ENCODE peak calls at places on chromosomes 4 and X, in seven cellular contexts. One of them, this sample, is unnamed.

GRCh38 chr4:16090306-16090705 is 6.5 kb upstream of the PROM1 start:
- DNase-seq in NCI-H510A treated with DMSO at 0.1 percent for 48 hours: no peak
- DNase-seq in astrocyte of the hippocampus: no peak
- DNase-seq in cerebellar cortex: no peak
- DNase-seq in pons: no peak
- DNase-seq in COR-L47: no peak
- DNase-seq in coronary artery: no peak
- DNase-seq in this sample: no peak

GRCh38 chr4:170035231-170035630 is 9.0 kb upstream of the MFAP3L start:
- DNase-seq in cerebellar cortex: no peak
- DNase-seq in pons: no peak
- DNase-seq in astrocyte of the hippocampus: no peak
- DNase-seq in NCI-H510A treated with DMSO at 0.1 percent for 48 hours: no peak
- DNase-seq in coronary artery: no peak
- DNase-seq in COR-L47: no peak
- DNase-seq in this sample: no peak

GRCh38 chr4:41177016-41177415 is 37.3 kb downstream of the APBB2 start:
- DNase-seq in cerebellar cortex: no peak
- DNase-seq in coronary artery: no peak
- DNase-seq in COR-L47: no peak
- DNase-seq in pons: peak
- DNase-seq in NCI-H510A treated with DMSO at 0.1 percent for 48 hours: no peak
- DNase-seq in astrocyte of the hippocampus: peak
- DNase-seq in this sample: peak

GRCh38 chrX:118373538-118373937 is 27.6 kb downstream of the WDR44 start:
- DNase-seq in coronary artery: no peak
- DNase-seq in astrocyte of the hippocampus: no peak
- DNase-seq in pons: no peak
- DNase-seq in NCI-H510A treated with DMSO at 0.1 percent for 48 hours: no peak
- DNase-seq in cerebellar cortex: no peak
- DNase-seq in COR-L47: peak
- DNase-seq in this sample: no peak

GRCh38 chrX:13791559-13791958 is 25.3 kb downstream of the GPM6B start:
- DNase-seq in coronary artery: no peak
- DNase-seq in COR-L47: peak
- DNase-seq in NCI-H510A treated with DMSO at 0.1 percent for 48 hours: no peak
- DNase-seq in cerebellar cortex: no peak
- DNase-seq in pons: peak
- DNase-seq in astrocyte of the hippocampus: peak
- DNase-seq in this sample: no peak

GRCh38 chr4:69829678-69830077 is 30.3 kb downstream of the SULT1E1 start:
- DNase-seq in cerebellar cortex: no peak
- DNase-seq in astrocyte of the hippocampus: no peak
- DNase-seq in pons: no peak
- DNase-seq in COR-L47: no peak
- DNase-seq in coronary artery: no peak
- DNase-seq in NCI-H510A treated with DMSO at 0.1 percent for 48 hours: no peak
- DNase-seq in this sample: no peak

GRCh38 chrX:40468033-40468979 is 112.5 kb upstream of the ATP6AP2 start:
- DNase-seq in COR-L47: peak
- DNase-seq in pons: peak
- DNase-seq in NCI-H510A treated with DMSO at 0.1 percent for 48 hours: peak
- DNase-seq in coronary artery: no peak
- DNase-seq in astrocyte of the hippocampus: peak
- DNase-seq in cerebellar cortex: peak
- DNase-seq in this sample: peak

GRCh38 chr4:80209302-80209701 is 12.0 kb downstream of the PRDM8 start:
- DNase-seq in cerebellar cortex: no peak
- DNase-seq in astrocyte of the hippocampus: no peak
- DNase-seq in NCI-H510A treated with DMSO at 0.1 percent for 48 hours: no peak
- DNase-seq in COR-L47: no peak
- DNase-seq in pons: no peak
- DNase-seq in coronary artery: no peak
- DNase-seq in this sample: no peak

GRCh38 chrX:120299928-120300327 is 11.3 kb downstream of the TMEM255A start:
- DNase-seq in coronary artery: no peak
- DNase-seq in COR-L47: no peak
- DNase-seq in astrocyte of the hippocampus: no peak
- DNase-seq in NCI-H510A treated with DMSO at 0.1 percent for 48 hours: no peak
- DNase-seq in pons: no peak
- DNase-seq in cerebellar cortex: no peak
- DNase-seq in this sample: no peak

GRCh38 chr4:1321946-1322650 is 24.9 kb upstream of the UVSSA start:
- DNase-seq in astrocyte of the hippocampus: no peak
- DNase-seq in pons: no peak
- DNase-seq in coronary artery: no peak
- DNase-seq in COR-L47: no peak
- DNase-seq in NCI-H510A treated with DMSO at 0.1 percent for 48 hours: no peak
- DNase-seq in cerebellar cortex: no peak
- DNase-seq in this sample: no peak

GRCh38 chrX:21700967-21701366 is 42.8 kb upstream of the KLHL34 start:
- DNase-seq in astrocyte of the hippocampus: no peak
- DNase-seq in pons: no peak
- DNase-seq in coronary artery: no peak
- DNase-seq in COR-L47: no peak
- DNase-seq in cerebellar cortex: no peak
- DNase-seq in NCI-H510A treated with DMSO at 0.1 percent for 48 hours: no peak
- DNase-seq in this sample: no peak

GRCh38 chr4:1945492-1945891 is 63.3 kb downstream of the NELFA start:
- DNase-seq in coronary artery: no peak
- DNase-seq in astrocyte of the hippocampus: peak
- DNase-seq in COR-L47: no peak
- DNase-seq in pons: peak
- DNase-seq in NCI-H510A treated with DMSO at 0.1 percent for 48 hours: no peak
- DNase-seq in cerebellar cortex: no peak
- DNase-seq in this sample: no peak

GRCh38 chr4:64174247-64174882 is 234.9 kb downstream of the TECRL start:
- DNase-seq in pons: no peak
- DNase-seq in coronary artery: no peak
- DNase-seq in cerebellar cortex: no peak
- DNase-seq in NCI-H510A treated with DMSO at 0.1 percent for 48 hours: no peak
- DNase-seq in astrocyte of the hippocampus: no peak
- DNase-seq in COR-L47: no peak
- DNase-seq in this sample: no peak

GRCh38 chrX:121581885-121582284 is 534.5 kb downstream of the GLUD2 start:
- DNase-seq in pons: no peak
- DNase-seq in astrocyte of the hippocampus: no peak
- DNase-seq in NCI-H510A treated with DMSO at 0.1 percent for 48 hours: no peak
- DNase-seq in COR-L47: no peak
- DNase-seq in coronary artery: no peak
- DNase-seq in cerebellar cortex: no peak
- DNase-seq in this sample: no peak

GRCh38 chrX:38649227-38649626 is 87.9 kb downstream of the TSPAN7 start:
- DNase-seq in NCI-H510A treated with DMSO at 0.1 percent for 48 hours: no peak
- DNase-seq in COR-L47: no peak
- DNase-seq in pons: no peak
- DNase-seq in astrocyte of the hippocampus: no peak
- DNase-seq in cerebellar cortex: no peak
- DNase-seq in coronary artery: no peak
- DNase-seq in this sample: no peak

GRCh38 chr4:37737456-37737855 is 51.3 kb upstream of the RELL1 start:
- DNase-seq in cerebellar cortex: no peak
- DNase-seq in COR-L47: no peak
- DNase-seq in pons: no peak
- DNase-seq in coronary artery: no peak
- DNase-seq in NCI-H510A treated with DMSO at 0.1 percent for 48 hours: no peak
- DNase-seq in astrocyte of the hippocampus: peak
- DNase-seq in this sample: peak

GRCh38 chr4:3834921-3835521 is 68.8 kb downstream of the ADRA2C start:
- DNase-seq in NCI-H510A treated with DMSO at 0.1 percent for 48 hours: no peak
- DNase-seq in coronary artery: no peak
- DNase-seq in COR-L47: no peak
- DNase-seq in pons: no peak
- DNase-seq in cerebellar cortex: no peak
- DNase-seq in astrocyte of the hippocampus: no peak
- DNase-seq in this sample: no peak

This sample was measured in AG08395.